ENCODE peak calls at places on chromosomes 11 and 22, in nine cellular contexts. G is prostate gland, R is heart left ventricle, Q is transverse colon, Y is Peyer's patch, U is esophagus squamous epithelium, M is HCT116, A is spleen, C is gastrocnemius medialis. W is an unnamed sample.

GRCh38 chr11:12900496-12900895 is 108.6 kb upstream of the RASSF10 start:
- DNase-seq in G (no peak), R (peak; percentile 16), Q (no peak), Y (no peak), U (no peak), M (no peak), A (no peak), C (no peak), W (no peak)

GRCh38 chr22:17920145-17920605 is 104.2 kb downstream of the MICAL3 start:
- DNase-seq in G (peak; percentile 87), R (peak; percentile 84), Q (peak; percentile 79), Y (no peak), U (no peak), M (no peak), A (peak; percentile 81), C (no peak), W (no peak)

GRCh38 chr11:75815345-75815983 is 454 bp downstream of the UVRAG start:
- DNase-seq in G (no peak), R (no peak), Q (peak; percentile 46), Y (peak; percentile 40), U (no peak), M (no peak), A (peak; percentile 95), C (no peak), W (peak; percentile 90)

GRCh38 chr11:124746621-124747243 is 5.3 kb downstream of the VSIG2 start:
- DNase-seq in G (peak; percentile 88), R (peak; percentile 76), Q (peak; percentile 94), Y (peak; percentile 89), U (peak; percentile 42), M (peak; percentile 82), A (peak; percentile 93), C (no peak), W (peak; percentile 95)

GRCh38 chr22:44775862-44776261 is 23.5 kb downstream of the ARHGAP8 start:
- DNase-seq in G (no peak), R (no peak), Q (no peak), Y (no peak), U (no peak), M (no peak), A (no peak), C (no peak), W (no peak)

GRCh38 chr11:27203077-27203476 is 159.9 kb downstream of the CCDC34 start:
- DNase-seq in G (no peak), R (no peak), Q (no peak), Y (no peak), U (no peak), M (no peak), A (no peak), C (peak; percentile 51), W (no peak)

GRCh38 chr22:29003975-29004646 is 57.5 kb downstream of the C22orf31 start:
- DNase-seq in G (peak; percentile 85), R (no peak), Q (no peak), Y (no peak), U (no peak), M (no peak), A (no peak), C (peak; percentile 16), W (no peak)

GRCh38 chr22:41619979-41620645 is 731 bp downstream of the DESI1 start:
- DNase-seq in G (peak; percentile 38), R (peak; percentile 28), Q (peak; percentile 64), Y (peak; percentile 49), U (no peak), M (no peak), A (peak; percentile 86), C (peak; percentile 32), W (peak; percentile 23)

GRCh38 chr22:39518996-39519680 is 1.2 kb upstream of the ATF4 start:
- DNase-seq in G (no peak), R (no peak), Q (peak; percentile 51), Y (no peak), U (no peak), M (no peak), A (no peak), C (no peak), W (no peak)

GRCh38 chr22:39518124-39518786 is 2.1 kb upstream of the ATF4 start:
- DNase-seq in G (no peak), R (no peak), Q (no peak), Y (no peak), U (no peak), M (no peak), A (no peak), C (no peak), W (no peak)

GRCh38 chr22:39520874-39521857 is 804 bp downstream of the ATF4 start:
- DNase-seq in G (peak; percentile 66), R (peak; percentile 88), Q (peak; percentile 84), Y (peak; percentile 74), U (no peak), M (no peak), A (peak; percentile 96), C (peak; percentile 79), W (peak; percentile 95)

GRCh38 chr22:39520054-39520873 is at the start of gene ATF4:
- DNase-seq in G (peak; percentile 98), R (peak; percentile 98), Q (peak; percentile 98), Y (peak; percentile 97), U (peak; percentile 94), M (peak; percentile 99), A (peak; percentile 98), C (peak; percentile 97), W (peak; percentile 99)

DNA sequence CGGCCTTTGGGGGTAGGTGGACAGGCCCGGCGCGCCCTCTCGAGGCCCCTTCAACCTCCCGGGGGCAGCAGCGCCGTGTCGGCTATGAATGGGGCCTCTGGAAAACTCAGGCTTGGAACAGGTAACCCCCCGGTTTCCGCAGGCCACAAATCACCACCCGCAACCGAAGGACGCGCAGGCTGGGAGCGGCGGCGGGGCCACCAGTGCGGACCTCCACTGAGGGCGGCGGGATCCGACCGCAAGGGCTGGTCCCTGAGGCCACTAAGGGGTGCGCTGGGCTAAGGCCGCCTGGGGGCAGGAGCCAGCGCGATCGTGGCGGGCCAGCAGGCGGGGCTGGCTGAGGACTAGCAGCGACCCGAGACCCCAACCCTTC is 695 bp upstream of the ATF4 start:
- DNase-seq in G (peak; percentile 57), R (peak; percentile 72), Q (peak; percentile 69), Y (peak; percentile 54), U (no peak), M (no peak), A (no peak), C (peak; percentile 43), W (peak; percentile 93)
- TF ChIP-seq POLR2A in G (peak; percentile 63), R (no peak), Q (no peak), Y (peak; percentile 48), U (peak; percentile 81), M (peak; percentile 11), A (no peak), C (no peak), W (no peak)

GRCh38 chr22:26979294-26979693 is 321.9 kb downstream of the MIAT start:
- DNase-seq in G (no peak), R (no peak), Q (no peak), Y (no peak), U (no peak), M (no peak), A (no peak), C (no peak), W (no peak)

GRCh38 chr22:26974914-26975313 is 317.5 kb downstream of the MIAT start:
- DNase-seq in G (no peak), R (no peak), Q (no peak), Y (no peak), U (no peak), M (no peak), A (no peak), C (no peak), W (no peak)

GRCh38 chr22:26975381-26975780 is 318.0 kb downstream of the MIAT start:
- DNase-seq in G (no peak), R (no peak), Q (no peak), Y (no peak), U (no peak), M (no peak), A (no peak), C (no peak), W (no peak)

GRCh38 chr22:26977741-26978140 is 320.4 kb downstream of the MIAT start:
- DNase-seq in G (no peak), R (no peak), Q (no peak), Y (no peak), U (no peak), M (no peak), A (no peak), C (no peak), W (peak; percentile 21)

DNA sequence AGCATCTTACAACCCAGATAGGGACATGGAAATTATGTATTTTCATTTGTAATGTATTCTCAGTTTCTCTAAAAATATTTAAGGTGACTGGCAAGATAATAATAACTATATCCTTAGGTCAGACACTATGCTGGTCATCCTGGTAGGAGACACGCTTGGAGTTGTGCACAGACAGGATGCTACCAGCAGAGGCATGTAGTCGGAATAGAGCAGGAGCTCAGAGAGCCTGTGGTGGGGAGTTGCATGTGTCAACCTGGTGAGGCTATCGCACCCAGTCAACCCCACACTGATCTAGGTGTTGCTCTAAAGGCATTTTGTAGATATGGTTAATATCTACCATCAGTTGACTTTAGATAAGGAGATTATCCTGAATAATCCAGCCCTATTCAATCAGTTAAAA is 318.5 kb downstream of the MIAT start:
- DNase-seq in G (no peak), R (no peak), Q (no peak), Y (no peak), U (no peak), M (no peak), A (no peak), C (no peak), W (peak; percentile 6)
- TF ChIP-seq CTCF in G (no peak), R (no peak), Q (no peak), Y (no peak), U (no peak), M (no peak), A (no peak), C (no peak), W (no peak)

GRCh38 chr11:28241760-28242159 is 133.6 kb downstream of the METTL15 start:
- DNase-seq in G (no peak), R (no peak), Q (no peak), Y (no peak), U (no peak), M (no peak), A (no peak), C (no peak), W (no peak)
- H3K4me3 ChIP-seq in G (no peak overlapping the region), R (no peak overlapping the region), Q (no peak overlapping the region), Y (no peak overlapping the region), U (no peak overlapping the region), M (no peak overlapping the region), A (no peak overlapping the region), C (no peak overlapping the region), W (no peak overlapping the region)

GRCh38 chr11:111734383-111735261 is 31.6 kb downstream of the PPP2R1B start:
- DNase-seq in G (no peak), R (no peak), Q (no peak), Y (no peak), U (no peak), M (no peak), A (peak; percentile 58), C (no peak), W (no peak)

GRCh38 chr11:111737180-111737876 is 28.9 kb downstream of the PPP2R1B start:
- DNase-seq in G (no peak), R (no peak), Q (no peak), Y (no peak), U (no peak), M (no peak), A (peak; percentile 73), C (no peak), W (no peak)

GRCh38 chr11:111735262-111736116 is 30.7 kb downstream of the PPP2R1B start:
- DNase-seq in G (no peak), R (peak; percentile 86), Q (peak; percentile 63), Y (no peak), U (no peak), M (no peak), A (peak; percentile 67), C (peak; percentile 66), W (peak; percentile 96)

GRCh38 chr11:111736621-111737055 is 29.6 kb downstream of the PPP2R1B start:
- DNase-seq in G (no peak), R (no peak), Q (no peak), Y (no peak), U (no peak), M (no peak), A (no peak), C (no peak), W (no peak)

GRCh38 chr11:111736191-111736590 is 30.0 kb downstream of the PPP2R1B start:
- DNase-seq in G (no peak), R (no peak), Q (no peak), Y (no peak), U (no peak), M (no peak), A (peak; percentile 61), C (peak; percentile 11), W (no peak)
- TF ChIP-seq POLR2A in G (no peak), R (no peak), Q (no peak), Y (no peak), U (no peak), M (no peak), A (no peak), C (no peak), W (no peak)